ENCODE peak calls at places on chromosomes 12 and 14, in five cellular contexts. W is IMR-90; B is activated CD4-positive, alpha-beta T cell treated with anti-CD3 and anti-CD28 coated beads, Interleukin-2, amount 50 U/mL, for 48 hours; L is T-cell; K is GM04504. I is an unnamed sample.

GRCh38 chr14:77838756-77839565 is 39.1 kb downstream of the ADCK1 start:
- DNase-seq in B (no peak), K (no peak), W (no peak), L (no peak), I (no peak)

GRCh38 chr14:80930836-80931389 is 10.6 kb downstream of the CEP128 start:
- DNase-seq in B (peak; percentile 58), K (peak; percentile 80), L (peak; percentile 53), W (peak; percentile 96), I (peak; percentile 86)

GRCh38 chr12:108207791-108208730 is 79.0 kb downstream of the WSCD2 start:
- DNase-seq in K (no peak), B (no peak), L (no peak), W (no peak), I (no peak)

GRCh38 chr12:20549115-20549719 is 145.9 kb upstream of the SLCO1C1 start:
- DNase-seq in W (peak; percentile 56), K (no peak), B (no peak), L (no peak), I (peak; percentile 46)

GRCh38 chr12:69467400-69467799 is 2.8 kb upstream of the FRS2 start:
- DNase-seq in B (no peak), K (no peak), L (no peak), W (no peak), I (no peak)

GRCh38 chr12:100753837-100754236 is 40.7 kb upstream of the ANO4 start:
- DNase-seq in B (no peak), K (no peak), L (no peak), W (peak; percentile 11), I (no peak)

GRCh38 chr14:31337331-31337730 is 83.0 kb downstream of the HEATR5A start:
- DNase-seq in B (no peak), W (no peak), K (no peak), L (no peak), I (no peak)

GRCh38 chr12:24380122-24380521 is 430.7 kb upstream of the SOX5 start:
- DNase-seq in W (peak; percentile 27), B (no peak), K (no peak), L (no peak), I (no peak)

GRCh38 chr12:74770552-74770951 is 232.9 kb downstream of the ATXN7L3B start:
- DNase-seq in B (no peak), W (no peak), K (no peak), L (no peak), I (no peak)

I was measured in EL.